ENCODE peak calls at places on chromosomes 12 and 14, in six cellular contexts. N is Peyer's patch, R is right lobe of liver, F is sigmoid colon, B is adrenal gland, X is stomach. C is an unnamed sample. For H3K36me3, the result is how much of the 10 kb centered on the place peaks cover.

GRCh38 chr14:98182385-98183055 is 1089.5 kb downstream of the BCL11B start:
- DNase-seq in N (no peak), R (no peak), F (no peak), B (no peak), X (no peak), C (no peak)

GRCh38 chr12:6157482-6157881 is 33.0 kb upstream of the VWF start:
- DNase-seq in N (no peak), R (no peak), F (no peak), B (no peak), X (no peak), C (no peak)

GRCh38 chr14:69880051-69880487 is 853 bp downstream of the SMOC1 start:
- DNase-seq in N (no peak), R (peak), F (no peak), B (no peak), X (no peak), C (no peak)

GRCh38 chr14:57382283-57382682 is 8.1 kb upstream of the NAA30 start:
- DNase-seq in N (no peak), R (no peak), F (no peak), B (no peak), X (no peak), C (no peak)

GRCh38 chr12:125518074-125518473 is 452.8 kb downstream of the AACS start:
- DNase-seq in N (no peak), R (no peak), F (no peak), B (no peak), X (no peak), C (no peak)

GRCh38 chr12:124720019-124720686 is 143.5 kb downstream of the SCARB1 start:
- DNase-seq in N (no peak), R (no peak), F (no peak), B (no peak), X (no peak), C (peak)

GRCh38 chr14:76500480-76500879 is 124.5 kb downstream of the ESRRB start:
- DNase-seq in N (no peak), R (no peak), F (peak), B (no peak), X (no peak), C (no peak)

GRCh38 chr12:54039417-54040147 is 6.7 kb downstream of the HOXC5 start:
- DNase-seq in N (peak), R (no peak), F (no peak), B (no peak), X (no peak), C (no peak)

GRCh38 chr12:122834229-122834920 is 882 bp upstream of the HIP1R start:
- DNase-seq in N (peak), R (peak), F (no peak), B (peak), X (peak), C (no peak)

GRCh38 chr12:29562167-29562776 is 64.8 kb upstream of the OVCH1 start:
- DNase-seq in N (no peak), R (no peak), F (peak), B (peak), X (no peak), C (peak)

GRCh38 chr12:16437281-16437816 is 89.9 kb downstream of the MGST1 start:
- DNase-seq in N (no peak), R (no peak), F (no peak), B (no peak), X (no peak), C (no peak)

GRCh38 chr12:116964004-116964739 is 53.4 kb downstream of the FBXW8 start:
- DNase-seq in N (no peak), R (no peak), F (no peak), B (no peak), X (no peak), C (no peak)

GRCh38 chr12:16606201-16606849 is 363 bp upstream of the LMO3 start:
- DNase-seq in N (no peak), R (no peak), F (peak), B (peak), X (no peak), C (peak)

GRCh38 chr14:32258574-32258973 is 55.5 kb upstream of the RNU6-8 start:
- DNase-seq in N (no peak), R (no peak), F (peak), B (no peak), X (no peak), C (peak)

GRCh38 chr14:99561827-99562226 is 42.2 kb downstream of the CCDC85C start:
- DNase-seq in N (no peak), R (no peak), F (no peak), B (no peak), X (no peak), C (no peak)

GRCh38 chr12:91178139-91178561 is 4.5 kb downstream of the DCN start:
- DNase-seq in N (no peak), R (no peak), F (no peak), B (no peak), X (no peak), C (peak)

GRCh38 chr12:53601296-53601847 is 24.8 kb downstream of the ATF7 start:
- DNase-seq in N (peak), R (no peak), F (no peak), B (no peak), X (no peak), C (no peak)

GRCh38 chr12:39646963-39647362 is 27.4 kb upstream of the ABCD2 start:
- DNase-seq in N (no peak), R (no peak), F (no peak), B (no peak), X (no peak), C (no peak)

GRCh38 chr12:89153341-89153740 is 199.0 kb downstream of the DUSP6 start:
- DNase-seq in N (no peak), R (no peak), F (no peak), B (no peak), X (no peak), C (no peak)

GRCh38 chr12:121579981-121580868 is 598 bp downstream of the KDM2B start:
- DNase-seq in N (peak), R (peak), F (peak), B (peak), X (peak), C (peak)

GRCh38 chr12:108773798-108774788 is 42.8 kb upstream of the CORO1C start:
- DNase-seq in N (peak), R (peak), F (peak), B (peak), X (peak), C (peak)

GRCh38 chr14:68518180-68518579 is 274.7 kb downstream of the ZFP36L1 start:
- DNase-seq in N (no peak), R (no peak), F (no peak), B (peak), X (no peak), C (peak)

GRCh38 chr14:55107766-55108554 is 21.1 kb upstream of the LGALS3 start:
- DNase-seq in N (peak), R (peak), F (peak), B (peak), X (peak), C (peak)

GRCh38 chr14:70909788-70910614 is 2.7 kb downstream of the PCNX1 start:
- DNase-seq in N (no peak), R (no peak), F (no peak), B (peak), X (no peak), C (peak)

GRCh38 chr12:117444781-117445180 is 83.4 kb upstream of the NOS1 start:
- DNase-seq in N (no peak), R (no peak), F (no peak), B (no peak), X (no peak), C (no peak)

GRCh38 chr12:66020481-66020880 is 110.1 kb downstream of the LLPH start:
- DNase-seq in N (no peak), R (no peak), F (no peak), B (no peak), X (no peak), C (no peak)

GRCh38 chr14:26132061-26132460 is 465.8 kb downstream of the NOVA1 start:
- DNase-seq in N (no peak), R (no peak), F (no peak), B (no peak), X (no peak), C (no peak)

GRCh38 chr14:32230695-32231280 is 27.7 kb upstream of the RNU6-8 start:
- DNase-seq in N (no peak), R (no peak), F (no peak), B (no peak), X (no peak), C (no peak)

GRCh38 chr14:77761205-77761931 is 412 bp upstream of the SNW1 start:
- DNase-seq in N (peak), R (peak), F (peak), B (peak), X (no peak), C (peak)

GRCh38 chr12:131091413-131091975 is 137.8 kb downstream of the ADGRD1 start:
- DNase-seq in N (peak), R (peak), F (peak), B (no peak), X (no peak), C (peak)

GRCh38 chr14:59277659-59278058 is 89.2 kb downstream of the DAAM1 start:
- DNase-seq in N (no peak), R (no peak), F (no peak), B (no peak), X (no peak), C (no peak)

GRCh38 chr14:62914025-62914424 is 131.2 kb downstream of the KCNH5 start:
- DNase-seq in N (no peak), R (no peak), F (no peak), B (no peak), X (no peak), C (no peak)
- H3K36me3 ChIP-seq in N (under half), R (under half), F (under half), B (under half), X (under half), C (under half)

GRCh38 chr14:105200074-105200473 is 19.0 kb upstream of the NUDT14 start:
- DNase-seq in N (no peak), R (no peak), F (no peak), B (no peak), X (no peak), C (no peak)

GRCh38 chr14:105203057-105203494 is 22.0 kb upstream of the NUDT14 start:
- DNase-seq in N (peak), R (peak), F (peak), B (peak), X (peak), C (peak)

GRCh38 chr14:105200641-105201040 is 19.5 kb upstream of the NUDT14 start:
- DNase-seq in N (no peak), R (no peak), F (no peak), B (no peak), X (no peak), C (no peak)

GRCh38 chr14:105201928-105202513 is 20.9 kb upstream of the NUDT14 start:
- DNase-seq in N (peak), R (no peak), F (no peak), B (no peak), X (no peak), C (no peak)

GRCh38 chr14:105201156-105201927 is 20.2 kb upstream of the NUDT14 start:
- DNase-seq in N (no peak), R (no peak), F (no peak), B (no peak), X (no peak), C (no peak)
- TF ChIP-seq POLR2A in N (no peak), R (no peak), F (no peak), B (no peak), X (no peak), C (no peak)

GRCh38 chr14:103008768-103009342 is 48.5 kb downstream of the CDC42BPB start:
- DNase-seq in N (peak), R (no peak), F (peak), B (no peak), X (peak), C (no peak)
- H3K36me3 ChIP-seq in N (under half), R (under half), F (half or more), B (under half), X (half or more), C (under half)

GRCh38 chr14:75418779-75419768 is 8.7 kb upstream of the JDP2 start:
- DNase-seq in N (peak), R (no peak), F (no peak), B (no peak), X (peak), C (no peak)
- TF ChIP-seq POLR2A in N (no peak), R (no peak), F (no peak), B (no peak), X (no peak), C (no peak)

GRCh38 chr14:102938191-102938590 is 15.7 kb downstream of the AMN start:
- DNase-seq in N (no peak), R (no peak), F (no peak), B (no peak), X (no peak), C (no peak)

GRCh38 chr14:102939329-102939728 is 16.9 kb downstream of the AMN start:
- DNase-seq in N (no peak), R (no peak), F (no peak), B (no peak), X (no peak), C (no peak)

GRCh38 chr14:102935756-102936155 is 13.3 kb downstream of the AMN start:
- DNase-seq in N (no peak), R (no peak), F (no peak), B (no peak), X (no peak), C (no peak)

GRCh38 chr14:102939820-102940561 is 17.5 kb downstream of the AMN start:
- DNase-seq in N (peak), R (peak), F (no peak), B (no peak), X (peak), C (no peak)

DNA sequence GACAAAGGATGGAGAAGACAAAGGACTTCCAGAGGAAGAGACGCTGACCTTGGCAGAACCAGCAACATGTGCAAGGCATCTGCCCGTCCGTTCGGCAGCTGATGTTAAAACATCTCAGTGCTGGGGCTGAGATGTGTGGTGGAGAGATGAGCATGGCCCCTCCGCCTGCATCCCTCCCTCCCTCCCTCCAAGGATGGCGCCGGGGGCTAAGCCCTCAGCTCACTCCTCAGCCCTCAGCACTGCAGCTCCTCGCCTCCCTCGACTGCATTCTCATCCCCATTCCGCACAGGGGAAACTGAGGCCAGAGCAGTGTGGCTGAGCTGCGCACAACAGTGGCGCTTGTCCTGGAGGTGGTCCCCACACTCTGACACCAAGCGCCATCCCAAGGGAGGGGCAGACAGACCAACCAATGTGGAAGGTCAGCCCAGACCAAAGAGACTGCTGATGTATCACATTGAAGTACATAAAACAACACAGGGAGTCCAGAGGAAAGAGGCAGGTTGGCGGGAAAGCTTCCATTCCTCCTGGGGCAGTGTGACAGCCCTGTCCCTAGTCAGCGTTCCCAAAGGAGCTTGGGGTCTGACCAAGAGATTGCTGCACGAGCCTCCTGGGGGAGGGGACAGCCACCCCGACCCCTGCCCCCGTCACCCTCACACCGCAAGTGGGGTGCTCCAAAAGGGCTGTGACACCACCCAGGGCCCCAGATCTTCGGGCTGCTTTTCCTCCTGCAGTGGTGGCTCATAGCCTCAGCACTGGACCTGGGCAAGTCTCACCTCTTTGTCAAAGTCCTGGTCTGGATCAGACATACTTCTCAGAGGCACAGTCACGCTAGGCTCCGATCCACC is 15.1 kb downstream of the AMN start:
- DNase-seq in N (no peak), R (no peak), F (no peak), B (no peak), X (no peak), C (no peak)
- H3K36me3 ChIP-seq in N (under half), R (under half), F (half or more), B (under half), X (half or more), C (under half)

GRCh38 chr14:50718949-50719348 is 50.8 kb upstream of the SAV1 start:
- DNase-seq in N (no peak), R (no peak), F (no peak), B (no peak), X (no peak), C (no peak)

GRCh38 chr14:50719911-50720759 is 52.0 kb upstream of the SAV1 start:
- DNase-seq in N (no peak), R (no peak), F (no peak), B (no peak), X (no peak), C (no peak)

GRCh38 chr14:50714452-50715073 is 46.5 kb upstream of the SAV1 start:
- DNase-seq in N (no peak), R (no peak), F (no peak), B (no peak), X (no peak), C (no peak)

GRCh38 chr14:50717826-50718225 is 49.7 kb upstream of the SAV1 start:
- DNase-seq in N (no peak), R (no peak), F (no peak), B (no peak), X (no peak), C (no peak)
- TF ChIP-seq POLR2A in N (no peak), R (no peak), F (no peak), B (no peak), X (no peak), C (no peak)

DNA sequence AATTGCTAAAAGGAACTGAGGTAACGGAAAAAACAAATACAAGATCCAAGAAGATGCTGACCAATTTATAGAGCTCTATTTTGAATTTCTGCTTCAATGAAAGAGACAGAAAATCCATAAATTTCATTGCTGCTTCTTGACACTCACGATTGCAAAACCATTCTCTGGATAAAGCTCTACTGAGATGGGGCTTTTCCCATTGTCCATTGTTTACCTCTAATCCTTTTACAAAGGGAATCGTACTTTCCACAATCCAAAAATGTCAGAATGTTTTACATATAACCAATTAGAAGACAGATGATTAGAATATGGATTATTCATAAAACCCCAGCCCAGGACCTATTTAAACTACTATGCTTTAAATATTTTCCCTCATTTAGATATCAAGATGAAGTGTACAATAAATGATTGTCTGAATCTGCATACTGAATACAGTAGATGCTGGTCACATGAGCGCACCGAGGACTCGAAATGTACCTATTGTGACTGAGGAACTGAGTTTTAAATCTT is 16.7 kb upstream of the TMCC3 start:
- DNase-seq in N (no peak), R (no peak), F (no peak), B (no peak), X (no peak), C (no peak)
- H3K36me3 ChIP-seq in N (under half), R (under half), F (under half), B (under half), X (under half), C (under half)